ENCODE peak calls at places on chromosomes 5 and 9, in five cellular contexts. One of them, this sample, is unnamed.

GRCh38 chr9:107895524-107896001 is 406.0 kb upstream of the KLF4 start:
- DNase-seq in spleen: no peak
- DNase-seq in heart right ventricle: no peak
- DNase-seq in right atrium auricular region: no peak
- DNase-seq in epithelial cell of esophagus: peak
- DNase-seq in this sample: peak

GRCh38 chr9:68825755-68826500 is 120.9 kb downstream of the PIP5K1B start:
- DNase-seq in right atrium auricular region: no peak
- DNase-seq in epithelial cell of esophagus: no peak
- DNase-seq in heart right ventricle: no peak
- DNase-seq in spleen: no peak
- DNase-seq in this sample: no peak

GRCh38 chr9:105425817-105426433 is 21.9 kb upstream of the FSD1L start:
- DNase-seq in right atrium auricular region: no peak
- DNase-seq in heart right ventricle: no peak
- DNase-seq in epithelial cell of esophagus: peak
- DNase-seq in spleen: no peak
- DNase-seq in this sample: no peak

GRCh38 chr9:83023151-83023550 is 39.8 kb downstream of the RASEF start:
- DNase-seq in right atrium auricular region: no peak
- DNase-seq in epithelial cell of esophagus: no peak
- DNase-seq in spleen: no peak
- DNase-seq in heart right ventricle: no peak
- DNase-seq in this sample: no peak

GRCh38 chr5:135462304-135462703 is 10.2 kb upstream of the TIFAB start:
- DNase-seq in right atrium auricular region: no peak
- DNase-seq in heart right ventricle: no peak
- DNase-seq in epithelial cell of esophagus: peak
- DNase-seq in spleen: peak
- DNase-seq in this sample: peak

GRCh38 chr5:41404757-41405156 is 105.6 kb downstream of the PLCXD3 start:
- DNase-seq in right atrium auricular region: no peak
- DNase-seq in heart right ventricle: no peak
- DNase-seq in spleen: no peak
- DNase-seq in epithelial cell of esophagus: no peak
- DNase-seq in this sample: peak

GRCh38 chr5:172834570-172835245 is 657 bp downstream of the ERGIC1 start:
- DNase-seq in heart right ventricle: no peak
- DNase-seq in right atrium auricular region: no peak
- DNase-seq in epithelial cell of esophagus: no peak
- DNase-seq in spleen: peak
- DNase-seq in this sample: peak

GRCh38 chr5:67156976-67157583 is 39.5 kb downstream of the CD180 start:
- DNase-seq in spleen: peak
- DNase-seq in heart right ventricle: no peak
- DNase-seq in epithelial cell of esophagus: peak
- DNase-seq in right atrium auricular region: no peak
- DNase-seq in this sample: peak

GRCh38 chr5:148306446-148306845 is 5.8 kb upstream of the SPINK7 start:
- DNase-seq in epithelial cell of esophagus: no peak
- DNase-seq in spleen: no peak
- DNase-seq in heart right ventricle: no peak
- DNase-seq in right atrium auricular region: no peak
- DNase-seq in this sample: no peak

GRCh38 chr5:134451618-134452505 is 40.2 kb upstream of the CDKN2AIPNL start:
- DNase-seq in epithelial cell of esophagus: peak
- DNase-seq in right atrium auricular region: peak
- DNase-seq in heart right ventricle: no peak
- DNase-seq in spleen: peak
- DNase-seq in this sample: no peak

GRCh38 chr9:38263534-38263933 is 129.0 kb upstream of the ALDH1B1 start:
- DNase-seq in right atrium auricular region: peak
- DNase-seq in spleen: no peak
- DNase-seq in heart right ventricle: no peak
- DNase-seq in epithelial cell of esophagus: peak
- DNase-seq in this sample: no peak

GRCh38 chr9:113661074-113661473 is 197.5 kb downstream of the RGS3 start:
- DNase-seq in right atrium auricular region: no peak
- DNase-seq in epithelial cell of esophagus: no peak
- DNase-seq in spleen: no peak
- DNase-seq in heart right ventricle: no peak
- DNase-seq in this sample: no peak

GRCh38 chr9:120985759-120986353 is 59.3 kb upstream of the TRAF1 start:
- DNase-seq in epithelial cell of esophagus: peak
- DNase-seq in right atrium auricular region: no peak
- DNase-seq in heart right ventricle: no peak
- DNase-seq in spleen: no peak
- DNase-seq in this sample: peak

GRCh38 chr5:67431191-67431590 is 234.6 kb upstream of the CD180 start:
- DNase-seq in epithelial cell of esophagus: peak
- DNase-seq in heart right ventricle: no peak
- DNase-seq in right atrium auricular region: no peak
- DNase-seq in spleen: no peak
- DNase-seq in this sample: no peak

GRCh38 chr9:126226991-126227937 is 99.4 kb upstream of the MVB12B start:
- DNase-seq in heart right ventricle: no peak
- DNase-seq in right atrium auricular region: no peak
- DNase-seq in epithelial cell of esophagus: no peak
- DNase-seq in spleen: no peak
- DNase-seq in this sample: no peak

GRCh38 chr5:98816574-98817222 is 43.2 kb downstream of the RGMB start:
- DNase-seq in right atrium auricular region: no peak
- DNase-seq in spleen: no peak
- DNase-seq in heart right ventricle: no peak
- DNase-seq in epithelial cell of esophagus: no peak
- DNase-seq in this sample: peak

GRCh38 chr9:125484632-125485282 is 222.3 kb downstream of the MAPKAP1 start:
- DNase-seq in right atrium auricular region: no peak
- DNase-seq in epithelial cell of esophagus: peak
- DNase-seq in heart right ventricle: no peak
- DNase-seq in spleen: no peak
- DNase-seq in this sample: no peak

GRCh38 chr5:142548739-142549275 is 137.1 kb downstream of the FGF1 start:
- DNase-seq in epithelial cell of esophagus: peak
- DNase-seq in heart right ventricle: peak
- DNase-seq in right atrium auricular region: peak
- DNase-seq in spleen: no peak
- DNase-seq in this sample: peak

GRCh38 chr5:37876245-37876644 is 36.4 kb upstream of the GDNF start:
- DNase-seq in right atrium auricular region: no peak
- DNase-seq in heart right ventricle: no peak
- DNase-seq in epithelial cell of esophagus: no peak
- DNase-seq in spleen: no peak
- DNase-seq in this sample: no peak

GRCh38 chr9:87567047-87567446 is 69.4 kb downstream of the DAPK1 start:
- DNase-seq in spleen: no peak
- DNase-seq in heart right ventricle: no peak
- DNase-seq in right atrium auricular region: no peak
- DNase-seq in epithelial cell of esophagus: no peak
- DNase-seq in this sample: peak

GRCh38 chr5:100864931-100865330 is 38.2 kb downstream of the ST8SIA4 start:
- DNase-seq in epithelial cell of esophagus: peak
- DNase-seq in spleen: no peak
- DNase-seq in heart right ventricle: no peak
- DNase-seq in right atrium auricular region: no peak
- DNase-seq in this sample: no peak

GRCh38 chr5:15502208-15502607 is 2.2 kb downstream of the FBXL7 start:
- DNase-seq in heart right ventricle: no peak
- DNase-seq in epithelial cell of esophagus: no peak
- DNase-seq in spleen: no peak
- DNase-seq in right atrium auricular region: no peak
- DNase-seq in this sample: peak

GRCh38 chr9:105151686-105151995 is 92.8 kb upstream of the SLC44A1 start:
- DNase-seq in spleen: no peak
- DNase-seq in epithelial cell of esophagus: no peak
- DNase-seq in right atrium auricular region: no peak
- DNase-seq in heart right ventricle: no peak
- DNase-seq in this sample: no peak

GRCh38 chr9:33408087-33408486 is 5.7 kb upstream of the AQP7 start:
- DNase-seq in spleen: no peak
- DNase-seq in right atrium auricular region: no peak
- DNase-seq in heart right ventricle: no peak
- DNase-seq in epithelial cell of esophagus: peak
- DNase-seq in this sample: no peak

GRCh38 chr9:136726631-136727191 is 14.3 kb downstream of the DIPK1B start:
- DNase-seq in right atrium auricular region: no peak
- DNase-seq in heart right ventricle: no peak
- DNase-seq in spleen: no peak
- DNase-seq in epithelial cell of esophagus: peak
- DNase-seq in this sample: no peak

GRCh38 chr9:109452761-109453160 is 45.3 kb downstream of the PTPN3 start:
- DNase-seq in epithelial cell of esophagus: peak
- DNase-seq in spleen: no peak
- DNase-seq in right atrium auricular region: no peak
- DNase-seq in heart right ventricle: no peak
- DNase-seq in this sample: peak

GRCh38 chr5:156888520-156888919 is 38.4 kb downstream of the PPP1R2B start:
- DNase-seq in right atrium auricular region: no peak
- DNase-seq in epithelial cell of esophagus: no peak
- DNase-seq in spleen: no peak
- DNase-seq in heart right ventricle: no peak
- DNase-seq in this sample: no peak

GRCh38 chr5:60026174-60026573 is 132.6 kb upstream of the PDE4D start:
- DNase-seq in right atrium auricular region: no peak
- DNase-seq in spleen: no peak
- DNase-seq in epithelial cell of esophagus: no peak
- DNase-seq in heart right ventricle: no peak
- DNase-seq in this sample: no peak

GRCh38 chr5:175855041-175855720 is 16.2 kb upstream of the CPLX2 start:
- DNase-seq in spleen: no peak
- DNase-seq in epithelial cell of esophagus: no peak
- DNase-seq in heart right ventricle: no peak
- DNase-seq in right atrium auricular region: no peak
- DNase-seq in this sample: no peak

GRCh38 chr5:66454186-66455078 is 141.8 kb upstream of the MAST4 start:
- DNase-seq in right atrium auricular region: no peak
- DNase-seq in heart right ventricle: no peak
- DNase-seq in spleen: no peak
- DNase-seq in epithelial cell of esophagus: peak
- DNase-seq in this sample: peak

GRCh38 chr9:34085581-34086500 is 37.2 kb upstream of the UBAP2 start:
- DNase-seq in right atrium auricular region: no peak
- DNase-seq in spleen: peak
- DNase-seq in epithelial cell of esophagus: no peak
- DNase-seq in heart right ventricle: no peak
- DNase-seq in this sample: no peak

GRCh38 chr9:127505396-127506116 is 54.2 kb downstream of the LRSAM1 start:
- DNase-seq in right atrium auricular region: no peak
- DNase-seq in epithelial cell of esophagus: peak
- DNase-seq in spleen: no peak
- DNase-seq in heart right ventricle: no peak
- DNase-seq in this sample: peak

GRCh38 chr5:160469156-160470144 is 47.8 kb downstream of the PTTG1 start:
- DNase-seq in heart right ventricle: no peak
- DNase-seq in epithelial cell of esophagus: no peak
- DNase-seq in spleen: no peak
- DNase-seq in right atrium auricular region: no peak
- DNase-seq in this sample: no peak
- H3K4me3 ChIP-seq in heart right ventricle: no peak
- H3K4me3 ChIP-seq in epithelial cell of esophagus: no peak
- H3K4me3 ChIP-seq in spleen: no peak
- H3K4me3 ChIP-seq in right atrium auricular region: no peak
- H3K4me3 ChIP-seq in this sample: no peak

GRCh38 chr5:121188849-121189248 is 662.8 kb upstream of the FTMT start:
- DNase-seq in right atrium auricular region: no peak
- DNase-seq in heart right ventricle: no peak
- DNase-seq in epithelial cell of esophagus: no peak
- DNase-seq in spleen: no peak
- DNase-seq in this sample: no peak

DNA sequence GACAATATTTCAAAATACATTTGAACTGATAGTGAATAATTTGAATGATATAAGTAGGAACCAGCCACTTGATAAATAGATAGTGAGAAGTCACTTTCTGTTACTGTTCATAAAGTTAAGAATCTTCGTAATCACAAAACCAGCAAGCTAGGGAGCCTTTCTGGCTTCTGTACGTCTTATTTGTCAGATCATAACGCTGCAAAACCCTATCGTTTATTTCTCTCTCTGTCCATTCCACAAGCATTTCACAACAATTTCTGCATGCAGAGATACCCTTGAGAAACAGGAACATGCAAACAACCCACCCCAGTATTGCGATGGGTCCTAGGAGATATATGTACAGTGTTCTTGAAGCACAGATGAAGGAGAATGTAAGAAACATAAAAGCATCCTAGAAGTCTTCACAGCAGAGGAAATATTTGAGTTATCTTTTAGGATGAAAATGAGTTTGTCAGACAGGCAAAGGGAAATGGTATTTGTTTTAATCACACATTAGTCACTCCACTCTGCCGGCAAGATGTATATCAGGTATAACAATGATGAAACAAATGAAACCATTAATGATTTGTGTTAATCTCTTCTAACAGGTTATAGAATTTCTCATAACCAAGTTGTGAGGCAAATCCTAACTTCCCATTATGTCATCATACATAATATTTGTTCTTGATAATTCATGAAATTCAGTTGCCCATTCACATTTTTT is 668.7 kb upstream of the FTMT start:
- DNase-seq in epithelial cell of esophagus: peak
- DNase-seq in heart right ventricle: no peak
- DNase-seq in spleen: no peak
- DNase-seq in right atrium auricular region: no peak
- DNase-seq in this sample: peak
- H3K4me3 ChIP-seq in epithelial cell of esophagus: no peak
- H3K4me3 ChIP-seq in heart right ventricle: no peak
- H3K4me3 ChIP-seq in spleen: no peak
- H3K4me3 ChIP-seq in right atrium auricular region: no peak
- H3K4me3 ChIP-seq in this sample: no peak

GRCh38 chr5:180670586-180671359 is 21.4 kb upstream of the FLT4 start:
- DNase-seq in right atrium auricular region: no peak
- DNase-seq in spleen: no peak
- DNase-seq in heart right ventricle: peak
- DNase-seq in epithelial cell of esophagus: peak
- DNase-seq in this sample: peak
- H3K4me3 ChIP-seq in right atrium auricular region: no peak
- H3K4me3 ChIP-seq in spleen: no peak
- H3K4me3 ChIP-seq in heart right ventricle: no peak
- H3K4me3 ChIP-seq in epithelial cell of esophagus: no peak
- H3K4me3 ChIP-seq in this sample: no peak

DNA sequence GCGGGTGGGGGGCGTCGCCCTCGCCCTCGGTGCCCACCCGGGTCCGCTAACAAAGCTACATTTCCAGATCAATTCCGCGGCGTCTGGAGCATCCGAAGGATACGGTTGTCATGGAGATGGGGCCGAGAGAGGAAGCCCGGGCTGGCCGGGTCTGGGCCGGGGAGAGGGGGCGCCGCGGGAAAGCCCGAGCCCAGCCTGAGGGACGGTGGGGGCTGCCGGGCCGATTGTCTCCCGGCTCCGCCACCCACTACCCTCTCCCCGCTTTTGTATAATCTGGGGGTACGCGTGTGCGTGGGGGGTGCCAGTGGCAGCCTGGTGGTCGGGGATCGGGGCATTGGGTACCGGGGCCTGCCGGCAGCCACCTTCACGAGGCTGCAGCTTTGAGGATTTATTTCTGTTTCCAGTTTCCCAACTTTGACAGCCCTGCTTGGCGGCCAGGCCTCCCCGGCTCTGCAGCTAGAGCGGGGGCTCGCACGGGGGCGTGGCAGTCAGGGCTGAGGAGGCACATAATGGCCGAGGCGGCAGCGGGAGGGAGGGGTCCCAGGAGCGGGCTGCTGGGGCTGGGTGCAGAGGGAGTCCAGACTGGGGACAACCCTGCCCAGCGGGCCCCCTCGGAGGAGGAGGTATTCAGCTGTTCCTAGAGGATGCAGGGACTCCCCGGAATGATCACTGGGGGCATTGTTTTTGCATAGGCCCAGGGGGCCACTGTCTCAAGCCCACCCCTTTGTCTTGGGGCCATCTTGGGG is 626 bp downstream of the PSD2 start:
- DNase-seq in epithelial cell of esophagus: no peak
- DNase-seq in right atrium auricular region: no peak
- DNase-seq in spleen: no peak
- DNase-seq in heart right ventricle: no peak
- DNase-seq in this sample: peak
- H3K4me3 ChIP-seq in epithelial cell of esophagus: no peak
- H3K4me3 ChIP-seq in right atrium auricular region: peak
- H3K4me3 ChIP-seq in spleen: no peak
- H3K4me3 ChIP-seq in heart right ventricle: no peak
- H3K4me3 ChIP-seq in this sample: peak

This sample was measured in cardiac muscle cell.